ENCODE peak calls at places on chromosomes 2 and 18, in eight cellular contexts. X, H, J, N, Q, M, E and C are unnamed samples.

GRCh38 chr2:120161190-120161589 is 62.0 kb downstream of the TMEM185B start:
- DNase-seq in N (no peak), E (no peak), M (no peak), X (no peak), H (no peak), J (no peak), Q (no peak), C (no peak)

GRCh38 chr2:119438726-119439284 is 7.2 kb downstream of the TMEM37 start:
- DNase-seq in N (no peak), H (no peak), Q (no peak), X (no peak), E (no peak), M (no peak), J (no peak), C (no peak)

GRCh38 chr2:43302311-43303051 is 76.1 kb upstream of the ZFP36L2 start:
- DNase-seq in M (no peak), X (no peak), H (no peak), E (no peak), Q (no peak), N (no peak), J (no peak), C (no peak)

GRCh38 chr2:42068571-42069178 is 20.9 kb downstream of the PKDCC start:
- DNase-seq in M (no peak), Q (no peak), N (no peak), X (no peak), E (no peak), J (no peak), H (no peak), C (no peak)

GRCh38 chr2:147181351-147182029 is 663.3 kb upstream of the ACVR2A start:
- DNase-seq in Q (no peak), M (no peak), H (no peak), X (no peak), J (peak), N (no peak), E (no peak), C (no peak)

GRCh38 chr2:94874277-94874997 is 3.2 kb downstream of the TEKT4 start:
- DNase-seq in N (peak), X (peak), J (no peak), M (peak), Q (peak), E (peak), H (peak), C (no peak)

GRCh38 chr18:56890632-56891031 is 239.5 kb downstream of the WDR7 start:
- DNase-seq in X (no peak), J (no peak), M (peak), Q (no peak), H (no peak), N (peak), E (no peak), C (no peak)

GRCh38 chr2:145341536-145341935 is 821.6 kb upstream of the ZEB2 start:
- DNase-seq in H (no peak), E (no peak), N (no peak), M (no peak), Q (no peak), J (no peak), X (no peak), C (no peak)

GRCh38 chr2:138550172-138550571 is 48.6 kb downstream of the SPOPL start:
- DNase-seq in N (no peak), X (no peak), Q (no peak), J (no peak), E (no peak), M (no peak), H (no peak), C (no peak)

GRCh38 chr18:78979682-78980278 is at the start of gene SALL3:
- DNase-seq in H (peak), M (no peak), X (no peak), E (no peak), Q (no peak), J (no peak), N (no peak), C (no peak)

GRCh38 chr2:196939381-196939780 is 12.9 kb upstream of the PGAP1 start:
- DNase-seq in Q (no peak), H (no peak), J (no peak), E (no peak), M (no peak), N (no peak), X (no peak), C (no peak)

GRCh38 chr2:203578511-203579130 is 43.5 kb upstream of the RAPH1 start:
- DNase-seq in J (no peak), X (no peak), Q (no peak), E (no peak), N (no peak), H (no peak), M (no peak), C (no peak)

GRCh38 chr2:192978317-192978874 is 783.7 kb upstream of the TMEFF2 start:
- DNase-seq in J (no peak), Q (no peak), H (peak), X (no peak), M (no peak), E (no peak), N (no peak), C (no peak)

GRCh38 chr2:111173856-111174255 is 53.1 kb downstream of the BCL2L11 start:
- DNase-seq in E (no peak), N (no peak), M (no peak), H (no peak), X (no peak), J (no peak), Q (no peak), C (no peak)

GRCh38 chr2:207256476-207257207 is 90.9 kb upstream of the KLF7 start:
- DNase-seq in N (no peak), H (peak), J (no peak), M (no peak), Q (no peak), E (no peak), X (no peak), C (no peak)

GRCh38 chr2:166375736-166376487 is at the start of gene SCN9A:
- DNase-seq in H (peak), M (peak), J (no peak), E (peak), N (peak), X (peak), Q (no peak), C (no peak)

GRCh38 chr2:197215988-197216979 is 94.3 kb downstream of the ANKRD44 start:
- DNase-seq in H (no peak), E (no peak), Q (no peak), M (no peak), X (no peak), J (peak), N (peak), C (no peak)

GRCh38 chr18:56257215-56257614 is 381.2 kb downstream of the TXNL1 start:
- DNase-seq in X (no peak), H (no peak), M (no peak), Q (no peak), J (peak), N (peak), E (no peak), C (no peak)

GRCh38 chr2:21256006-21256405 is 132.2 kb downstream of the TDRD15 start:
- DNase-seq in M (no peak), Q (no peak), H (no peak), X (no peak), E (no peak), J (peak), N (peak), C (no peak)

GRCh38 chr2:172806426-172807008 is 70.9 kb downstream of the RAPGEF4 start:
- DNase-seq in J (no peak), X (no peak), M (peak), N (peak), H (peak), Q (peak), E (peak), C (peak)

GRCh38 chr2:234286118-234286598 is 210.7 kb downstream of the ARL4C start:
- DNase-seq in E (no peak), M (no peak), H (no peak), X (no peak), Q (no peak), J (no peak), N (peak), C (no peak)

GRCh38 chr2:159362816-159363251 is 76.3 kb upstream of the WDSUB1 start:
- DNase-seq in H (no peak), X (no peak), M (peak), N (peak), Q (no peak), E (no peak), J (no peak), C (no peak)

GRCh38 chr2:222610746-222611145 is 45.1 kb downstream of the FARSB start:
- DNase-seq in N (no peak), H (no peak), J (no peak), E (no peak), X (no peak), M (no peak), Q (no peak), C (no peak)

GRCh38 chr2:30191107-30191506 is 40.2 kb upstream of the LBH start:
- DNase-seq in X (no peak), H (no peak), Q (no peak), N (no peak), J (no peak), E (no peak), M (no peak), C (no peak)

GRCh38 chr2:36459725-36460137 is 104.2 kb downstream of the CRIM1 start:
- DNase-seq in E (no peak), X (no peak), M (peak), Q (peak), J (no peak), N (peak), H (peak), C (no peak)

GRCh38 chr2:14633031-14633430 is 514 bp downstream of the LRATD1 start:
- DNase-seq in J (no peak), H (no peak), X (peak), M (no peak), E (no peak), N (no peak), Q (no peak), C (no peak)

GRCh38 chr2:47255794-47256193 is 100.7 kb upstream of the STPG4 start:
- DNase-seq in N (no peak), E (no peak), X (no peak), H (no peak), M (no peak), Q (no peak), J (no peak), C (no peak)

GRCh38 chr2:126370208-126370607 is 285.8 kb upstream of the GYPC start:
- DNase-seq in N (no peak), J (no peak), X (no peak), Q (no peak), H (no peak), E (no peak), M (peak), C (no peak)

GRCh38 chr18:23933407-23933806 is 81.1 kb upstream of the TTC39C start:
- DNase-seq in Q (no peak), M (no peak), H (no peak), E (no peak), J (no peak), X (no peak), N (peak), C (no peak)

GRCh38 chr2:230067990-230068657 is 600 bp downstream of the SLC16A14 start:
- DNase-seq in M (no peak), N (peak), X (peak), E (no peak), J (no peak), H (peak), Q (no peak), C (no peak)

GRCh38 chr2:108165750-108166149 is 74.0 kb upstream of the SULT1C3 start:
- DNase-seq in Q (no peak), X (no peak), J (no peak), E (no peak), H (no peak), M (no peak), N (no peak), C (no peak)

GRCh38 chr2:230224458-230224857 is 1.1 kb upstream of the SP140 start:
- DNase-seq in E (no peak), X (no peak), N (no peak), Q (no peak), J (no peak), M (no peak), H (no peak), C (no peak)

GRCh38 chr2:106020821-106021316 is 173.2 kb downstream of the UXS1 start:
- DNase-seq in Q (no peak), J (no peak), H (peak), X (no peak), N (no peak), E (no peak), M (no peak), C (no peak)

GRCh38 chr2:196967126-196967525 is 40.6 kb upstream of the PGAP1 start:
- DNase-seq in H (no peak), E (no peak), M (no peak), J (no peak), X (no peak), N (peak), Q (no peak), C (no peak)

GRCh38 chr2:128219891-128220290 is 98.8 kb downstream of the HS6ST1 start:
- DNase-seq in E (no peak), M (no peak), J (no peak), H (no peak), X (no peak), N (no peak), Q (no peak), C (no peak)

GRCh38 chr18:58997811-58998337 is 133.2 kb downstream of the ZNF532 start:
- DNase-seq in H (no peak), E (no peak), X (peak), N (peak), J (no peak), M (no peak), Q (no peak), C (no peak)

GRCh38 chr2:112777036-112777435 is 7.3 kb downstream of the IL1A start:
- DNase-seq in N (no peak), X (no peak), E (no peak), H (no peak), J (no peak), M (no peak), Q (no peak), C (no peak)

GRCh38 chr2:106561356-106561755 is 74.2 kb downstream of the CD8B2 start:
- DNase-seq in E (no peak), X (no peak), Q (no peak), H (no peak), J (no peak), N (no peak), M (no peak), C (no peak)

GRCh38 chr2:34266908-34267697 is 668.0 kb upstream of the FAM98A start:
- DNase-seq in Q (no peak), H (no peak), M (no peak), E (no peak), X (no peak), J (peak), N (no peak), C (no peak)

GRCh38 chr2:34261701-34262100 is 662.6 kb upstream of the FAM98A start:
- DNase-seq in X (no peak), H (no peak), E (no peak), J (no peak), N (no peak), M (no peak), Q (no peak), C (no peak)
- TF ChIP-seq POLR2AphosphoS5 in X (no peak), H (no peak), E (no peak), J (no peak), N (no peak), M (no peak), Q (no peak), C (no peak)

GRCh38 chr2:9236867-9237266 is 30.3 kb downstream of the ASAP2 start:
- DNase-seq in X (no peak), Q (no peak), H (no peak), E (no peak), N (peak), J (no peak), M (no peak), C (no peak)

GRCh38 chr2:9232166-9232479 is 25.5 kb downstream of the ASAP2 start:
- DNase-seq in E (no peak), H (no peak), Q (no peak), N (no peak), X (no peak), J (no peak), M (peak), C (no peak)

GRCh38 chr2:9232886-9233285 is 26.3 kb downstream of the ASAP2 start:
- DNase-seq in E (peak), X (no peak), N (peak), M (peak), Q (peak), J (no peak), H (peak), C (no peak)

GRCh38 chr2:9235388-9236344 is 29.1 kb downstream of the ASAP2 start:
- DNase-seq in J (no peak), N (peak), H (peak), X (no peak), Q (no peak), E (no peak), M (peak), C (no peak)

GRCh38 chr2:9234680-9235387 is 28.2 kb downstream of the ASAP2 start:
- DNase-seq in N (peak), E (peak), J (no peak), M (peak), Q (peak), H (peak), X (no peak), C (no peak)
- H3K9ac ChIP-seq in N (peak), E (peak), J (no peak), M (peak), Q (peak), H (peak), X (no peak), C (no peak)

GRCh38 chr2:160486341-160486740 is 7.3 kb downstream of the RBMS1 start:
- DNase-seq in H (no peak), E (no peak), Q (no peak), M (no peak), N (no peak), J (no peak), X (no peak), C (no peak)
- TF ChIP-seq POLR2AphosphoS5 in H (no peak), E (no peak), Q (no peak), M (no peak), N (no peak), J (no peak), X (no peak), C (no peak)

GRCh38 chr2:237860273-237860935 is 981 bp downstream of the RAMP1 start:
- DNase-seq in X (no peak), E (no peak), H (peak), N (no peak), J (no peak), Q (no peak), M (no peak), C (no peak)

GRCh38 chr2:237863102-237863511 is 3.7 kb downstream of the RAMP1 start:
- DNase-seq in H (peak), E (no peak), Q (no peak), J (no peak), M (no peak), X (no peak), N (no peak), C (no peak)

GRCh38 chr2:237863659-237864029 is 4.2 kb downstream of the RAMP1 start:
- DNase-seq in Q (no peak), X (no peak), E (no peak), H (no peak), J (no peak), N (no peak), M (no peak), C (no peak)

GRCh38 chr2:237862528-237862895 is 3.1 kb downstream of the RAMP1 start:
- DNase-seq in M (no peak), N (no peak), H (no peak), J (no peak), E (no peak), Q (no peak), X (no peak), C (no peak)

DNA sequence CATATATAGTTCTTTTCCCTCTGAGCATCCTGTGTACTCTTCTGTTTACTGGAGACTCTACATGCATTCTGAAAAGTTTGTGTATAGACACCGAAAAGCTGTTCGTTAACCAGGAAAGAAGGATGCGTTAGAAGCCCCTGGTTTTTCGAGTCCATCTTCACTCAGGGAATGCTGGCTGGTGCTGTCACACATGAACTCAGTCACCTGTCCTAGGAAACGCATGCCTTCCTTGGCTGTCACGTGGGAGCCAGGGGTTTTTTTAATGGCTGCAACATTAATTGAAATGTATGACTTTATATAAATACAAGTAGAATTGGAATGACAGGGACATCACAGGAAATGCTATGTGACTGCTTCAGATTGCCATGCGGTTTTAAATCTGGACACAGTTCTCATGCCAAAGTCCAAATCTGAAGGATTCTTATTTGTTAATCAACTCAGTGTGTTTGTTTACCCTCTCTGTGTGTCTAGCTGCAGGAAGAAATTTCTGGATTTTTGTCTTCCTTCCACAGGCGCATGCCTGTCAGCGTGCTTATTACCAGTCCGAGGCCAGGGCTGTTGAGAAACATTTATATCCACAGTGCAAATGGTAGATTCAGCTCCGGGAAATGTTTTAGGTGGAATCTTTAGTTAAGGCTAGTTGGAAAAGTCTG is 2.6 kb downstream of the RAMP1 start:
- DNase-seq in N (no peak), E (no peak), Q (no peak), X (no peak), J (no peak), M (no peak), H (no peak), C (no peak)
- H3K9ac ChIP-seq in N (no peak), E (no peak), Q (peak), X (no peak), J (no peak), M (no peak), H (no peak), C (no peak)

DNA sequence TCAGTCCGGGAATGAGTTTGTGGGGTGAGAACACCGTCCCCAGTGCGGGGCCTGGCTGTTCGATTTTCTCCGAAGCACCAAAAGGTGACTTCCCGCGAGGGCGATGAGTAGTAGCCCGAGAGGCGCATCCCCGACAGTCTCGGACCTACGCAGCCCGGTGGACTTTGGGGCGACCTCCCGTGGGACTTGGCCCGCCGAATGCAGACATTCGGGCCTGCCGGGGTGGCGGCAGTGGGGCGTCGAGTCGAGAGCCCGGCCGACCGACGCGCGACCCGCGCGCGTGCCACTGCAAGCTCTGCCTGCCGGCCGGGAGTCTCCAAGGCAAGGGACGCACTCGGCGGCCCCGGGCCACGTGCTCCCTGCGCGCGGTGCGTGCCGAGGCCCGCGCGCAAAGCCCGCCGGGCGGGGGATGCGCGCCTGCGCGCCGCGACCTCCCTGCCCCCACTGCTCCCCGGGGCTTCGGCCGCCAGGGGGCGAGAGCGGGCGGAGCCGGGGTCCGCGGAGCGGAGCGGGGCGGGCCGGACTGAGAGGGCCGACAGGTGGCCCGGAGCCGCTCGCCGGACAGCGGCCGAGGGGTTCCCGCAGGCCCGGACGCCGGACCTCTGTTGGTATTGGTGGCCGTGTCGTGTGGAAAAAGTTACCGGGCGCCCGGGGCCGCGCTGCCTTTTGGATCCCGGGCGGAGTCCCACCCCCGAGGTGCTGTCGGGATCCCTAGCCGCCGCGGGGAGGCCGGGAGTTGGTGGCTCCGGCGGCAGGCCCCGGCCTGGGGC is 1.8 kb downstream of the PTMA start:
- DNase-seq in E (peak), N (peak), J (peak), H (peak), M (peak), Q (no peak), X (peak), C (no peak)
- TF ChIP-seq POLR2AphosphoS5 in E (no peak), N (peak), J (peak), H (no peak), M (no peak), Q (peak), X (no peak), C (peak)

GRCh38 chr2:10775831-10776230 is 36.8 kb downstream of the PDIA6 start:
- DNase-seq in N (no peak), M (no peak), H (peak), E (no peak), X (no peak), Q (no peak), J (no peak), C (no peak)
- H3K9ac ChIP-seq in N (no peak), M (no peak), H (no peak), E (no peak), X (no peak), Q (no peak), J (no peak), C (no peak)